ENCODE peak calls at places on chromosome 10, in four cellular contexts. L, V, U and K are unnamed samples.

GRCh38 chr10:133001114-133001513 is 58.7 kb upstream of the CFAP46 start:
- DNase-seq in L (no peak), V (no peak), U (no peak), K (no peak)

GRCh38 chr10:128150045-128150493 is 23.8 kb upstream of the MKI67 start:
- DNase-seq in L (peak), V (peak), U (peak), K (no peak)

GRCh38 chr10:103645141-103646054 is 151.9 kb downstream of the NEURL1 start:
- DNase-seq in L (no peak), V (peak), U (peak), K (no peak)

GRCh38 chr10:454860-455259 is 234.6 kb downstream of the DIP2C start:
- DNase-seq in L (no peak), V (peak), U (peak), K (peak)

GRCh38 chr10:12513775-12514663 is 164.7 kb downstream of the CAMK1D start:
- DNase-seq in L (no peak), V (no peak), U (no peak), K (no peak)

GRCh38 chr10:25815999-25816768 is 117.8 kb upstream of the MYO3A start:
- DNase-seq in L (peak), V (no peak), U (no peak), K (no peak)

GRCh38 chr10:51867956-51868355 is 168.6 kb upstream of the CSTF2T start:
- DNase-seq in L (no peak), V (peak), U (peak), K (no peak)

GRCh38 chr10:3874988-3875841 is 90.2 kb upstream of the KLF6 start:
- DNase-seq in L (peak), V (no peak), U (no peak), K (no peak)

GRCh38 chr10:133445751-133446708 is 7.7 kb upstream of the SCART1 start:
- DNase-seq in L (no peak), V (no peak), U (no peak), K (no peak)

GRCh38 chr10:124403548-124403947 is 15.2 kb downstream of the OAT start:
- DNase-seq in L (peak), V (peak), U (peak), K (peak)

GRCh38 chr10:114541081-114541833 is 116.8 kb downstream of the ABLIM1 start:
- DNase-seq in L (no peak), V (peak), U (peak), K (no peak)

GRCh38 chr10:124649209-124649608 is 95.0 kb downstream of the FAM53B start:
- DNase-seq in L (no peak), V (peak), U (no peak), K (no peak)

GRCh38 chr10:124636271-124636993 is 107.7 kb downstream of the FAM53B start:
- DNase-seq in L (no peak), V (no peak), U (no peak), K (no peak)

GRCh38 chr10:13891542-13892431 is 305.0 kb downstream of the PRPF18 start:
- DNase-seq in L (no peak), V (no peak), U (peak), K (no peak)

GRCh38 chr10:62199584-62199983 is 69.1 kb downstream of the RTKN2 start:
- DNase-seq in L (no peak), V (peak), U (no peak), K (no peak)

GRCh38 chr10:118531105-118531851 is 64.2 kb downstream of the PRLHR start:
- DNase-seq in L (no peak), V (no peak), U (peak), K (no peak)

GRCh38 chr10:65618125-65618524 is 1307.7 kb upstream of the LRRTM3 start:
- DNase-seq in L (no peak), V (peak), U (peak), K (no peak)

GRCh38 chr10:123600177-123600576 is 66.0 kb upstream of the GPR26 start:
- DNase-seq in L (no peak), V (no peak), U (no peak), K (no peak)

GRCh38 chr10:69004821-69005220 is 16.2 kb downstream of the KIFBP start:
- DNase-seq in L (peak), V (peak), U (peak), K (no peak)

GRCh38 chr10:12419279-12419847 is 70.0 kb downstream of the CAMK1D start:
- DNase-seq in L (no peak), V (peak), U (peak), K (peak)

GRCh38 chr10:93280699-93281366 is 201.3 kb downstream of the MYOF start:
- DNase-seq in L (no peak), V (no peak), U (no peak), K (no peak)

GRCh38 chr10:102648889-102649752 is 4.8 kb downstream of the TRIM8 start:
- DNase-seq in L (peak), V (no peak), U (no peak), K (no peak)

GRCh38 chr10:124004372-124004928 is 88.9 kb downstream of the CHST15 start:
- DNase-seq in L (no peak), V (no peak), U (no peak), K (no peak)

GRCh38 chr10:119450606-119451304 is 91.8 kb downstream of the RGS10 start:
- DNase-seq in L (no peak), V (peak), U (peak), K (no peak)

GRCh38 chr10:117477961-117478670 is 64.4 kb upstream of the EMX2 start:
- DNase-seq in L (no peak), V (peak), U (peak), K (peak)

GRCh38 chr10:51371725-51372124 is 297.4 kb downstream of the PRKG1 start:
- DNase-seq in L (no peak), V (no peak), U (no peak), K (no peak)

GRCh38 chr10:72175166-72175565 is 40.6 kb upstream of the ANAPC16 start:
- DNase-seq in L (peak), V (peak), U (peak), K (no peak)

GRCh38 chr10:74282853-74283205 is 131.8 kb downstream of the ADK start:
- DNase-seq in L (no peak), V (no peak), U (no peak), K (no peak)

GRCh38 chr10:123795846-123796590 is 95.6 kb downstream of the CPXM2 start:
- DNase-seq in L (no peak), V (no peak), U (peak), K (no peak)

GRCh38 chr10:132133005-132133404 is 53.7 kb upstream of the DPYSL4 start:
- DNase-seq in L (no peak), V (no peak), U (no peak), K (no peak)

GRCh38 chr10:96588060-96588554 is 1.3 kb upstream of the TM9SF3 start:
- DNase-seq in L (peak), V (no peak), U (no peak), K (no peak)

GRCh38 chr10:113297226-113297625 is 255.6 kb upstream of the HABP2 start:
- DNase-seq in L (no peak), V (peak), U (peak), K (no peak)

GRCh38 chr10:12819071-12819470 is 182.4 kb downstream of the CCDC3 start:
- DNase-seq in L (no peak), V (no peak), U (no peak), K (no peak)

GRCh38 chr10:131882590-131883451 is 18.0 kb upstream of the PPP2R2D start:
- DNase-seq in L (no peak), V (no peak), U (no peak), K (no peak)

GRCh38 chr10:67140641-67141040 is 214.8 kb downstream of the LRRTM3 start:
- DNase-seq in L (no peak), V (no peak), U (no peak), K (no peak)

GRCh38 chr10:24382979-24383663 is 174.2 kb downstream of the KIAA1217 start:
- DNase-seq in L (no peak), V (no peak), U (no peak), K (no peak)

GRCh38 chr10:80699602-80700039 is 161.9 kb downstream of the SH2D4B start:
- DNase-seq in L (peak), V (peak), U (peak), K (no peak)

GRCh38 chr10:24463683-24464426 is 254.9 kb downstream of the KIAA1217 start:
- DNase-seq in L (peak), V (peak), U (peak), K (peak)

GRCh38 chr10:2081501-2081900 is 344.2 kb upstream of the ADARB2 start:
- DNase-seq in L (no peak), V (no peak), U (no peak), K (no peak)

GRCh38 chr10:2076528-2076927 is 339.2 kb upstream of the ADARB2 start:
- DNase-seq in L (no peak), V (no peak), U (no peak), K (no peak)

GRCh38 chr10:2077231-2077630 is 339.9 kb upstream of the ADARB2 start:
- DNase-seq in L (no peak), V (no peak), U (no peak), K (no peak)

GRCh38 chr10:2083591-2083990 is 346.3 kb upstream of the ADARB2 start:
- DNase-seq in L (no peak), V (no peak), U (no peak), K (no peak)

GRCh38 chr10:2079603-2080078 is 342.3 kb upstream of the ADARB2 start:
- DNase-seq in L (no peak), V (no peak), U (no peak), K (peak)
- TF ChIP-seq CTCF in L (no peak), V (no peak), U (no peak), K (no peak)

DNA sequence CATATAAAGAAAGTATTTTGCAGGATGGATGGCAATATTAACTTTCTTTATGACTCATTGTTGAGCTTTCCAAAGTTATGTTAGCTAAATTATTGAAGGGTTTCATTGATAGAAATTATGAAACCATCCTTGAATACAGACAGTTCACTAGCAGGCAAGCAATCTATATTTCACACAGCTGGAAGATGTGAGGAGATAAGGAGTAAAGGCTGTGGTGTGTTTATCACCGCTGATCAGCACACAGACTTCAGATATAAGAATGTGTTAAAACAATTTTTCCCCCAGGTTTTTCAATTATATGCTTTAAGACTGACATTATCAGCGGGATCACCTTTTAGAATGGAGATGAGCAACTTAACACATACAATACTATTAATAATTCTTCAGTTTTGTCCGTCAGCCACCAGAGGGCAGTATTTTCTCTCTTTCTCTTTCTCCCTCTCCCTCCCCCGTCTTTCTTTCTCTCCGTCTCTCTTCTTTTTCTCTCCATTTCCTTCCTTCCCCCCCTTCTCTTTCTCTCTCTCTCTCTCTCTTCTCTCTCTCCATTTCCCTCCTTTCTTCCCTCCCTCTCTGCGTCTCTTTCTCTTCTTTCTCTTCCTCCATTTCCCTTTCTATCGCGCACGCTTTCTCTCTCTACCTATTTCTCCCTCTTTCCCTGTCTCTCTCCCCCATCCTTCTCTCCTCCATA is 62.9 kb upstream of the FAM171A1 start:
- DNase-seq in L (peak), V (peak), U (peak), K (no peak)
- H3K4me3 ChIP-seq in L (peak), V (peak), U (peak), K (peak)

DNA sequence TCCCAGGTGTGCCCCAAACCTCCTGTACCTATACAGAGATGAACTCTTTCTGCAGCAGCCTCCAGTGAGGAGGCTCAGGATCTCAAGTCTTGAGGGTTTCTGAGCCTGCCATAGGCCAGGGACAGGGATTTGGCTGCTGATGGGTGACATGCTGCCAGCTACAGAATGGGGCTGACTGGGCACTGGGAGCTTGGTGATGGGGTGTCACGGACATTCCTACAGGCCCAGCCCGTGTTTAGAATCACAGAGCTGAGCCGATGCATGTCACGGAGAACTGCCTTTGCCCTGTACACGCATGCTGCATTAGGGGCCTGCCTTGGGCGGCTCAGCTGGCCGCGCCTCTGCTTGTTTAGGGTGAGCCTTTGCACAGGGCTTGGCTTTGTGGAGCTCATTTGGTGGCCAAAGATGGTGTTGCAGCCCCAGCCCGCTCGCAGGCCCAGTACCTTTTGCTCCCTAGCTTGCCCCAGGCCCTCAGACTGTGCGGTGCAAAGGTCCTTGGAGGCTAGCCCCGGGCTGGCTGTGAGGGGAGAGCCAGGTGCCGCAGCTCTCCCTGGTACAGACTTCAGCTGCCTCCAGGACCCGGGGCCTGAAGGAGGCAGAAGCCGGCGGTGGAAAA is 108.4 kb upstream of the BTBD16 start:
- DNase-seq in L (no peak), V (no peak), U (no peak), K (no peak)
- TF ChIP-seq CTCF in L (no peak), V (peak), U (no peak), K (no peak)

GRCh38 chr10:59361659-59362183 is 628 bp downstream of the FAM13C start:
- DNase-seq in L (no peak), V (no peak), U (no peak), K (no peak)
- H3K4me3 ChIP-seq in L (peak), V (peak), U (peak), K (peak)

GRCh38 chr10:30022590-30022989 is 36.8 kb downstream of the JCAD start:
- DNase-seq in L (no peak), V (no peak), U (no peak), K (no peak)
- TF ChIP-seq CTCF in L (no peak), V (no peak), U (no peak), K (no peak)

GRCh38 chr10:75335983-75336382 is 65.6 kb downstream of the ZNF503 start:
- DNase-seq in L (peak), V (no peak), U (no peak), K (no peak)
- H3K4me3 ChIP-seq in L (no peak), V (no peak), U (no peak), K (no peak)

GRCh38 chr10:63633677-63634487 is 112.7 kb downstream of the REEP3 start:
- DNase-seq in L (no peak), V (peak), U (peak), K (no peak)
- TF ChIP-seq CTCF in L (peak), V (peak), U (peak), K (peak)

DNA sequence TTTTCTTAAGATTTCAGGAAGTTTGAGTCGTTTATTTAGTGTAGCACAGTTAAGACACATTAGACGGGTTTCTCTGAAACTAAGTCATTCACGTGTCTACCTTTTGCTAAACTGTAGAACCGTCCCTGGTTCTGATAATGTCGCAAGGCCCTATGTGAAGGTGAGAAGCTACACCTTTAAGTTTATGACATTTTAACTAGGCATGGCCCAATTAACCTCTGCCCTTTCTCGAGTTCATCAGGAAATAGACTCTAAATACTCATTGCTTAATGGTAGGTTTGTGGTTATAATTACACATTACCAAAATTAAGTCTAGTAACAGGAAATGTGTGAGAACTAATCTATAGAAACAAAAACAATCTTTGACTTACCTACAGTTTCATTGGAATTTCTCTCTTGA is 126.6 kb upstream of the FZD8 start:
- DNase-seq in L (no peak), V (no peak), U (no peak), K (no peak)
- H3K4me3 ChIP-seq in L (no peak), V (no peak), U (no peak), K (no peak)

DNA sequence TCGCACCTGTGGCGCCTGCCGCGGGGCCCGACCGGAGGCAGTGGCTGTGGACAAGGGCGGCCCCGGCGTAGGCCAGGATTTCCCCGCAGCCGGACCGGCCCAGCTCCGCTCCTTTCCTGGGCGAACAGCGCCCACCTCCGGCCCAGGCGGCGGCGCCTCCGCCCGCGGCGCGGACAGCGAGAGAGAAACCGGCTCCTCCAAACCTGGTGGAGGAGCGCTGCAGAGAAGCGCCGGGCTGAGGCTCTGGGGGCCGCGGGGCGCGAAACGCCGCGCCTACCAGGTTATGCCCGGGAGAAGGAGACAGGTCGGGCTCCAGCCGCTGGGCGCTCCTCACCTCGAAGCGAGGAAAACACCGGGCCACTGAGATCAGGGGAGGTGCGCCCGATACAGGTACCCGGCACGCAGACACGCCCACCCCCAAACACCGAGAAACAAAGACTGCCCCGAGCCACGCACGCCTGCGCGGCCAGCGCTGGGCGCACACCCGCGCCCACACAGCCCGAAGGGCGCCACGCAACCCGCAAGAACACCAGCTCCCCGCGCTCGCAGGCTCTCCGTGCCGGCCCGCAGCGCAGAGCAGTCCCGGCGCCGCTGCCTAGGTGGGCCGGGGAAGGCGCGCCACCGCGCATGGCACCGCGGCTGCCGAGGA is 3.3 kb downstream of the GRID1 start:
- DNase-seq in L (no peak), V (peak), U (no peak), K (no peak)
- TF ChIP-seq CTCF in L (no peak), V (peak), U (no peak), K (peak)

GRCh38 chr10:86393401-86393800 is 26.8 kb upstream of the GRID1 start:
- DNase-seq in L (no peak), V (no peak), U (no peak), K (no peak)

GRCh38 chr10:86393858-86394472 is 27.4 kb upstream of the GRID1 start:
- DNase-seq in L (no peak), V (no peak), U (no peak), K (no peak)

GRCh38 chr10:86391986-86392722 is 25.6 kb upstream of the GRID1 start:
- DNase-seq in L (no peak), V (no peak), U (no peak), K (no peak)

GRCh38 chr10:86391236-86391840 is 24.7 kb upstream of the GRID1 start:
- DNase-seq in L (no peak), V (no peak), U (no peak), K (no peak)

DNA sequence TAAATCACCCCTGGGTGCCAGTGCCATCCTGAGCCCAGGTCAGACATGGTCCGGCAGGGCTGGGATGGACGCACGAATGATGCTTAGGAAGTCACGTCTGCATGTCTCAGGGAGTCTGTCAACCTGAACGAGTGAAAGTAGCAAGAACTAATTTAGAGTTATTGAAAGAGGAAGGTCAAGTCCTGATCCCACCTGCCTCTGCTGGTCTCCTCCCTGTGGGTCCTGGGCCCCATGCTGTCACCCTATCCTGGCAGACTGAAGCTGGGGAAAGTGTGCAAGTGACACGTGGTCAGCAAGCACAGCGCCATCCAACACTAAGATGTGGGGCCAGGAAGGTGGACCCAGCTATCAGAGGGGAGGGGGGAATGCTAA is 26.1 kb upstream of the GRID1 start:
- DNase-seq in L (no peak), V (no peak), U (no peak), K (no peak)
- H3K4me3 ChIP-seq in L (no peak), V (no peak), U (no peak), K (no peak)